ENCODE peak calls at places on chromosomes 7 and 10, in ten cellular contexts. M is HCT116, N is suprapubic skin, Z is spleen, C is transverse colon, V is GM12878, Y is sigmoid colon, U is endothelial cell of umbilical vein, B is breast epithelium, Q is esophagus muscularis mucosa. S is an unnamed sample.

GRCh38 chr7:12647364-12648219 is 39.8 kb upstream of the ARL4A start:
- DNase-seq in B (no peak), U (no peak), C (peak; percentile 18), Q (no peak), M (peak; percentile 80), V (no peak), Y (no peak), Z (no peak), N (no peak), S (peak; percentile 64)

GRCh38 chr7:28688651-28689050 is 269.5 kb downstream of the TRIL start:
- DNase-seq in Y (no peak), M (no peak), V (no peak), C (no peak), U (peak; percentile 49), Z (no peak), Q (no peak), N (no peak), B (no peak), S (no peak)

GRCh38 chr7:99083068-99083651 is 60.7 kb downstream of the SMURF1 start:
- DNase-seq in Q (no peak), Y (no peak), N (no peak), C (no peak), V (no peak), M (no peak), U (no peak), B (no peak), Z (no peak), S (no peak)

GRCh38 chr10:28987555-28988320 is 301.1 kb upstream of the LYZL1 start:
- DNase-seq in Z (no peak), Y (no peak), U (no peak), N (no peak), Q (no peak), B (no peak), C (no peak), M (no peak), V (no peak), S (no peak)

GRCh38 chr10:63206576-63206975 is 73.4 kb downstream of the NRBF2 start:
- DNase-seq in Z (no peak), B (no peak), U (no peak), Q (no peak), N (no peak), M (no peak), C (no peak), V (no peak), Y (no peak), S (no peak)

GRCh38 chr10:27687326-27687725 is 58.3 kb downstream of the MKX start:
- DNase-seq in Y (no peak), V (no peak), Q (no peak), M (no peak), Z (no peak), C (no peak), U (peak; percentile 41), B (no peak), N (no peak), S (no peak)

GRCh38 chr7:140494877-140495276 is 15.6 kb upstream of the MKRN1 start:
- DNase-seq in Z (no peak), Q (no peak), V (no peak), B (no peak), N (no peak), M (no peak), Y (no peak), U (no peak), C (no peak), S (no peak)

GRCh38 chr7:25968205-25968993 is 183.6 kb upstream of the NFE2L3 start:
- DNase-seq in V (peak; percentile 98), B (no peak), Z (peak; percentile 84), C (peak; percentile 70), Y (no peak), Q (no peak), N (no peak), U (no peak), M (no peak), S (peak; percentile 37)

GRCh38 chr7:25031007-25031406 is 51.0 kb upstream of the OSBPL3 start:
- DNase-seq in V (peak; percentile 61), U (no peak), Y (no peak), B (no peak), Q (peak; percentile 34), Z (no peak), M (no peak), C (peak; percentile 48), N (no peak), S (no peak)

GRCh38 chr10:76119515-76119914 is 688.1 kb downstream of the LRMDA start:
- DNase-seq in Y (no peak), U (no peak), B (no peak), Z (no peak), Q (no peak), N (no peak), V (no peak), M (no peak), C (no peak), S (no peak)

GRCh38 chr10:9331583-9332008 is 1277.1 kb downstream of the GATA3 start:
- DNase-seq in Y (no peak), C (no peak), V (no peak), Z (no peak), B (no peak), M (peak; percentile 19), N (no peak), U (peak; percentile 62), Q (no peak), S (no peak)

GRCh38 chr7:2830609-2831376 is 13.3 kb downstream of the GNA12 start:
- DNase-seq in B (no peak), Z (no peak), N (no peak), U (no peak), C (no peak), M (no peak), Y (no peak), V (no peak), Q (no peak), S (no peak)

GRCh38 chr10:131961047-131961776 is 20.5 kb downstream of the BNIP3 start:
- DNase-seq in N (no peak), Q (no peak), Y (peak; percentile 60), B (no peak), M (no peak), C (no peak), Z (peak; percentile 66), V (no peak), U (no peak), S (no peak)

GRCh38 chr7:37508063-37508462 is 59.4 kb upstream of the ELMO1 start:
- DNase-seq in B (no peak), M (no peak), Y (no peak), U (peak; percentile 18), V (no peak), Z (no peak), Q (peak; percentile 1), N (no peak), C (no peak), S (no peak)

GRCh38 chr7:45140827-45141226 is 16.8 kb upstream of the RAMP3 start:
- DNase-seq in B (no peak), U (no peak), Q (no peak), C (no peak), M (no peak), N (no peak), Z (no peak), Y (no peak), V (peak; percentile 11), S (no peak)

GRCh38 chr10:45418417-45418858 is 44.4 kb downstream of the ALOX5 start:
- DNase-seq in Q (no peak), M (no peak), B (no peak), U (no peak), C (no peak), Z (no peak), N (no peak), Y (no peak), V (no peak), S (no peak)
- H3K27ac ChIP-seq in Q (peak overlapping the region; percentile 87), M (no peak overlapping the region), B (peak overlapping the region; percentile 86), U (no peak overlapping the region), C (peak overlapping the region; percentile 81), Z (peak overlapping the region; percentile 97), N (peak overlapping the region; percentile 89), Y (peak overlapping the region; percentile 90), V (peak overlapping the region; percentile 93), S (peak overlapping the region; percentile 91)

DNA sequence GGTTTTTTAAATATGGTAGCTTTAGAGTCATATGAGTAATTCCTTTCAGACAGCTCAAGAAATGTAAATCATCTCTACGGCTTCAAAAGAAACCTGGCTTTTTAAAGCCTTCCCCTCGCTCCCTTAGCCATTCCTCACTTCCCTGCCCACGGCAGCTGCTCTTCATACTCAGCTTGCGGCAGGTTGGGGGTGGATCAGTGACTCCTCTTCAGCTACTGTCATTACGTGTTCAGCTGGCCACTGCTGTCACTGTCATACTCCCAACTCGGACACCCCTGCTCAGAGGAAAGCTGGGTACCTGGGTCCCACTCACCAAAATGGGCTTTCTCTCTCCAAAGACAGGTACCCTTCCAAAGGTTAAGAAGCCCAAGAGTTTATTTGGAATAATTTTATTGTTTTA is 6.6 kb downstream of the YWHAG start:
- DNase-seq in U (no peak), N (no peak), Y (peak; percentile 36), V (no peak), Q (no peak), C (no peak), M (no peak), Z (no peak), B (no peak), S (no peak)
- TF ChIP-seq POLR2A in U (no peak), N (no peak), Y (no peak), V (no peak), Q (no peak), C (no peak), M (no peak), Z (no peak), B (no peak), S (no peak)

GRCh38 chr10:128926693-128927092 is 540.3 kb upstream of the MGMT start:
- DNase-seq in Q (no peak), V (no peak), N (no peak), M (no peak), B (no peak), C (no peak), Y (no peak), U (no peak), Z (no peak), S (no peak)

GRCh38 chr10:128922172-128922571 is 544.9 kb upstream of the MGMT start:
- DNase-seq in Z (no peak), Y (peak; percentile 86), N (peak; percentile 78), B (no peak), U (no peak), V (no peak), M (no peak), Q (no peak), C (no peak), S (no peak)

GRCh38 chr10:128924918-128925317 is 542.1 kb upstream of the MGMT start:
- DNase-seq in Q (no peak), M (no peak), Z (no peak), C (no peak), Y (no peak), B (no peak), V (no peak), N (no peak), U (no peak), S (no peak)

GRCh38 chr10:128921389-128922022 is 545.5 kb upstream of the MGMT start:
- DNase-seq in U (no peak), M (no peak), Q (no peak), V (no peak), C (no peak), Y (no peak), N (no peak), Z (no peak), B (no peak), S (no peak)

GRCh38 chr10:128922619-128923018 is 544.4 kb upstream of the MGMT start:
- DNase-seq in Z (no peak), M (no peak), Q (no peak), N (no peak), B (no peak), Y (no peak), U (no peak), C (no peak), V (no peak), S (no peak)
- TF ChIP-seq POLR2AphosphoS5 in Z (no peak), M (no peak), Q (no peak), N (no peak), B (no peak), Y (no peak), U (no peak), C (no peak), V (no peak), S (no peak)

GRCh38 chr7:116802144-116802747 is 60.1 kb upstream of the CAPZA2 start:
- DNase-seq in N (no peak), C (no peak), Z (no peak), Y (no peak), M (no peak), B (no peak), U (no peak), Q (no peak), V (no peak), S (no peak)
- H3K27ac ChIP-seq in N (peak overlapping the region; percentile 7), C (peak overlapping the region; percentile 77), Z (no peak overlapping the region), Y (peak overlapping the region; percentile 49), M (peak overlapping the region; percentile 90), B (peak overlapping the region; percentile 60), U (no peak overlapping the region), Q (peak overlapping the region; percentile 50), V (no peak overlapping the region), S (no peak overlapping the region)